ENCODE peak calls at places on chromosomes 4 and X, in ten cellular contexts. K is stomach; Z is cardiac muscle cell; Y is neural crest cell; E is fibroblast of mammary gland; H is CD8-positive, alpha-beta T cell; R is GM13976; W is left ventricle myocardium inferior; L is GM06990; P is astrocyte. Q is an unnamed sample.

GRCh38 chr4:54230479-54231418 is 1.7 kb downstream of the PDGFRA start:
- DNase-seq in K (no peak), Z (peak), Y (no peak), E (peak), H (no peak), R (peak), W (peak), L (peak), P (peak), Q (peak)

GRCh38 chr4:37889849-37890500 is 909 bp upstream of the TBC1D1 start:
- DNase-seq in K (no peak), Z (no peak), Y (no peak), E (peak), H (no peak), R (no peak), W (peak), L (peak), P (no peak), Q (no peak)

GRCh38 chrX:36241397-36241796 is 321.9 kb downstream of the CFAP47 start:
- DNase-seq in K (no peak), Z (no peak), Y (no peak), E (no peak), H (no peak), R (no peak), W (no peak), L (no peak), P (no peak), Q (no peak)

GRCh38 chrX:41335590-41336331 is 1.8 kb downstream of the DDX3X start:
- DNase-seq in K (no peak), Z (no peak), Y (no peak), E (peak), H (no peak), R (no peak), W (no peak), L (no peak), P (peak), Q (no peak)

GRCh38 chrX:50638123-50638522 is 167.5 kb upstream of the DGKK start:
- DNase-seq in K (no peak), Z (no peak), Y (no peak), E (no peak), H (no peak), R (no peak), W (peak), L (no peak), P (no peak), Q (no peak)

GRCh38 chrX:41982966-41983365 is 59.6 kb upstream of the CASK start:
- DNase-seq in K (no peak), Z (no peak), Y (no peak), E (no peak), H (no peak), R (no peak), W (no peak), L (no peak), P (no peak), Q (no peak)

GRCh38 chr4:177012918-177013545 is 220.3 kb upstream of the VEGFC start:
- DNase-seq in K (no peak), Z (no peak), Y (no peak), E (peak), H (no peak), R (no peak), W (no peak), L (no peak), P (no peak), Q (no peak)

GRCh38 chrX:107565916-107566602 is 62.3 kb upstream of the PRPS1 start:
- DNase-seq in K (peak), Z (peak), Y (peak), E (peak), H (no peak), R (no peak), W (no peak), L (no peak), P (peak), Q (no peak)

GRCh38 chr4:26474551-26474950 is 15.7 kb downstream of the CCKAR start:
- DNase-seq in K (no peak), Z (no peak), Y (no peak), E (no peak), H (no peak), R (no peak), W (no peak), L (no peak), P (no peak), Q (no peak)

GRCh38 chrX:71911731-71912050 is 1.0 kb downstream of the NHSL2 start:
- DNase-seq in K (no peak), Z (peak), Y (no peak), E (no peak), H (no peak), R (no peak), W (no peak), L (no peak), P (no peak), Q (peak)

GRCh38 chr4:118032691-118033090 is 1.6 kb upstream of the NDST3 start:
- DNase-seq in K (no peak), Z (no peak), Y (no peak), E (peak), H (no peak), R (no peak), W (no peak), L (no peak), P (peak), Q (no peak)

GRCh38 chrX:22699591-22700091 is 300.1 kb upstream of the DDX53 start:
- DNase-seq in K (no peak), Z (no peak), Y (no peak), E (peak), H (no peak), R (no peak), W (no peak), L (no peak), P (peak), Q (no peak)

GRCh38 chrX:153526040-153526439 is 8.6 kb downstream of the ATP2B3 start:
- DNase-seq in K (no peak), Z (no peak), Y (no peak), E (no peak), H (no peak), R (no peak), W (no peak), L (no peak), P (no peak), Q (no peak)

GRCh38 chrX:45849261-45849660 is 648.6 kb upstream of the DIPK2B start:
- DNase-seq in K (no peak), Z (peak), Y (no peak), E (peak), H (no peak), R (peak), W (no peak), L (no peak), P (peak), Q (no peak)

GRCh38 chrX:131675596-131676194 is 131.8 kb downstream of the OR13H1 start:
- DNase-seq in K (no peak), Z (peak), Y (no peak), E (peak), H (no peak), R (peak), W (no peak), L (no peak), P (no peak), Q (no peak)

GRCh38 chr4:23976423-23976822 is 86.6 kb upstream of the PPARGC1A start:
- DNase-seq in K (no peak), Z (no peak), Y (no peak), E (no peak), H (no peak), R (no peak), W (no peak), L (no peak), P (no peak), Q (no peak)

GRCh38 chr4:153564630-153565525 is 98.7 kb downstream of the TMEM131L start:
- DNase-seq in K (peak), Z (no peak), Y (no peak), E (peak), H (no peak), R (no peak), W (no peak), L (no peak), P (peak), Q (no peak)

GRCh38 chr4:123986268-123986798 is 589.7 kb downstream of the SPRY1 start:
- DNase-seq in K (no peak), Z (no peak), Y (no peak), E (peak), H (no peak), R (no peak), W (peak), L (no peak), P (peak), Q (no peak)

GRCh38 chr4:142194905-142195304 is 558.5 kb downstream of the IL15 start:
- DNase-seq in K (no peak), Z (no peak), Y (no peak), E (peak), H (no peak), R (no peak), W (no peak), L (no peak), P (peak), Q (no peak)

GRCh38 chrX:38804481-38805293 is 3.4 kb downstream of the MID1IP1 start:
- DNase-seq in K (peak), Z (peak), Y (no peak), E (no peak), H (peak), R (peak), W (peak), L (peak), P (no peak), Q (peak)

GRCh38 chr4:53221832-53222480 is 143.9 kb downstream of the SCFD2 start:
- DNase-seq in K (no peak), Z (no peak), Y (no peak), E (peak), H (no peak), R (no peak), W (no peak), L (no peak), P (no peak), Q (no peak)

GRCh38 chrX:105464611-105465010 is 244.1 kb upstream of the TEX13A start:
- DNase-seq in K (no peak), Z (no peak), Y (no peak), E (peak), H (no peak), R (no peak), W (no peak), L (no peak), P (no peak), Q (no peak)

GRCh38 chr4:163331629-163332360 is 601 bp downstream of the NPY1R start:
- DNase-seq in K (no peak), Z (peak), Y (peak), E (peak), H (no peak), R (peak), W (peak), L (no peak), P (peak), Q (peak)

GRCh38 chr4:37661643-37662221 is 24.4 kb downstream of the RELL1 start:
- DNase-seq in K (no peak), Z (no peak), Y (no peak), E (peak), H (no peak), R (no peak), W (no peak), L (no peak), P (peak), Q (no peak)

GRCh38 chr4:7876096-7876993 is 63.3 kb downstream of the AFAP1 start:
- DNase-seq in K (no peak), Z (peak), Y (peak), E (peak), H (peak), R (no peak), W (no peak), L (no peak), P (peak), Q (no peak)

GRCh38 chr4:19684079-19684478 is 567.6 kb upstream of the SLIT2 start:
- DNase-seq in K (no peak), Z (no peak), Y (no peak), E (peak), H (no peak), R (no peak), W (no peak), L (no peak), P (no peak), Q (no peak)

GRCh38 chrX:19747672-19748610 is 139.5 kb downstream of the SH3KBP1 start:
- DNase-seq in K (no peak), Z (no peak), Y (no peak), E (no peak), H (peak), R (no peak), W (peak), L (peak), P (no peak), Q (no peak)

GRCh38 chr4:163180087-163180486 is 13.4 kb upstream of the NAF1 start:
- DNase-seq in K (no peak), Z (no peak), Y (no peak), E (no peak), H (no peak), R (no peak), W (no peak), L (no peak), P (no peak), Q (no peak)

GRCh38 chrX:20231598-20231997 is 35.1 kb downstream of the RPS6KA3 start:
- DNase-seq in K (no peak), Z (no peak), Y (no peak), E (no peak), H (no peak), R (no peak), W (no peak), L (no peak), P (peak), Q (no peak)

GRCh38 chr4:120682981-120683380 is 239.5 kb downstream of the PRDM5 start:
- DNase-seq in K (no peak), Z (no peak), Y (no peak), E (no peak), H (no peak), R (no peak), W (no peak), L (no peak), P (peak), Q (no peak)

GRCh38 chr4:84632092-84632491 is 49.2 kb downstream of the CDS1 start:
- DNase-seq in K (no peak), Z (no peak), Y (no peak), E (peak), H (no peak), R (no peak), W (no peak), L (no peak), P (peak), Q (no peak)

GRCh38 chr4:82833696-82834313 is 35.2 kb upstream of the SCD5 start:
- DNase-seq in K (no peak), Z (no peak), Y (no peak), E (peak), H (no peak), R (no peak), W (no peak), L (no peak), P (peak), Q (no peak)
- TF ChIP-seq CTCF in K (no peak), Z (no peak), Y (no peak), E (peak), H (no peak), R (no peak), W (no peak), L (no peak), P (peak), Q (no peak)

GRCh38 chrX:119273807-119274192 is 37.7 kb downstream of the PGRMC1 start:
- DNase-seq in K (no peak), Z (no peak), Y (no peak), E (no peak), H (no peak), R (no peak), W (no peak), L (no peak), P (no peak), Q (no peak)

GRCh38 chrX:119272882-119273806 is 37.1 kb downstream of the PGRMC1 start:
- DNase-seq in K (peak), Z (peak), Y (no peak), E (peak), H (peak), R (peak), W (peak), L (peak), P (peak), Q (peak)
- TF ChIP-seq CTCF in K (no peak), Z (peak), Y (no peak), E (no peak), H (no peak), R (no peak), W (peak), L (peak), P (no peak), Q (peak)

GRCh38 chrX:113950081-113950678 is 633.7 kb upstream of the HTR2C start:
- DNase-seq in K (no peak), Z (no peak), Y (no peak), E (no peak), H (no peak), R (no peak), W (no peak), L (no peak), P (no peak), Q (no peak)

GRCh38 chrX:113947548-113947947 is 636.3 kb upstream of the HTR2C start:
- DNase-seq in K (no peak), Z (peak), Y (no peak), E (no peak), H (no peak), R (no peak), W (no peak), L (no peak), P (no peak), Q (no peak)
- TF ChIP-seq CTCF in K (no peak), Z (no peak), Y (peak), E (no peak), H (no peak), R (no peak), W (no peak), L (no peak), P (no peak), Q (no peak)

GRCh38 chr4:103786014-103786413 is 66.2 kb upstream of the TACR3 start:
- DNase-seq in K (no peak), Z (peak), Y (no peak), E (peak), H (no peak), R (peak), W (no peak), L (peak), P (peak), Q (peak)
- TF ChIP-seq CTCF in K (peak), Z (peak), Y (peak), E (peak), H (no peak), R (peak), W (peak), L (peak), P (peak), Q (peak)

DNA sequence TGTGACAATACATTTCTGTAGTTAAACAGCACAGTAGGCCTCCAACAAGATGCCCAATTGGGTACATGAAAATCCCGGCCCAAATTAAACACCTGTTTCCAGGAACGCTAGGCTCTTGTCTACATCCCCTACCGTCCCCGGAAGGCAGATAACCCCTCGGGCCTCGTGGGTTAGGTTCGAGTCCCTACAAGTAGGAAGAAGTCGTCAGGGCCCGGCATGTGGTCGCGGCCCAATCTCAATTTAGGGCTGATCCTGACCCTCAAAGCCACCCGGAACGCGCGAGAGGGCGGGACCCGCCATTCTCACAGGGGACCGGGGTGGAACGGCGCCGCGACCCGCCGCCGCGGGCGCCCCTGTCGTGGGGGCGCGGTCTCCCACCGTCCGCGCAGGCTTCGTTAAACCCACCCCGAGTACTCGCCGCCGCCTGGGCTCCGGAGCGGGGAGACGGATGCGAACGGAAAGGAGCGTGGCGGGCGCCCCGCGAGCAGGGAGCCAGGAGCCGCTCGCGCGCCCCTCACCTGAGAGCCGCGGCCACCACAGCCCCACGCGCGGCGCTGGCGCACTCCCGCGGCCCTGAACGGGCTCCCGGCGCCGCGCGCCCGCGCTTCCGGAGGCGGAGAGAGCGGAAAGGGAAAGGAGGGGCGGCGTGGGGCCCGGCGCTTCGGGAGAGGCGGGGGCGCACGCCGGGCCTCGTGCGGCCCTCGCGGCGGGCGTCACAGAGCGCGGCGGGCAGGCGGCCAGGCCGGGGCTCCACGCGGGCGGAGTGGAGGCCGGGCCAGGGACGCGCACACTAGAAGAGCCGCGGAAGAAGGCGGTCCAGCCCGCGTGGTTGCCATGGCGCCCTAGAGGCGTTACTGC is at the start of gene CFAP97:
- DNase-seq in K (peak), Z (peak), Y (peak), E (peak), H (peak), R (peak), W (peak), L (peak), P (peak), Q (peak)
- TF ChIP-seq CTCF in K (no peak), Z (no peak), Y (no peak), E (no peak), H (no peak), R (no peak), W (no peak), L (no peak), P (no peak), Q (no peak)

DNA sequence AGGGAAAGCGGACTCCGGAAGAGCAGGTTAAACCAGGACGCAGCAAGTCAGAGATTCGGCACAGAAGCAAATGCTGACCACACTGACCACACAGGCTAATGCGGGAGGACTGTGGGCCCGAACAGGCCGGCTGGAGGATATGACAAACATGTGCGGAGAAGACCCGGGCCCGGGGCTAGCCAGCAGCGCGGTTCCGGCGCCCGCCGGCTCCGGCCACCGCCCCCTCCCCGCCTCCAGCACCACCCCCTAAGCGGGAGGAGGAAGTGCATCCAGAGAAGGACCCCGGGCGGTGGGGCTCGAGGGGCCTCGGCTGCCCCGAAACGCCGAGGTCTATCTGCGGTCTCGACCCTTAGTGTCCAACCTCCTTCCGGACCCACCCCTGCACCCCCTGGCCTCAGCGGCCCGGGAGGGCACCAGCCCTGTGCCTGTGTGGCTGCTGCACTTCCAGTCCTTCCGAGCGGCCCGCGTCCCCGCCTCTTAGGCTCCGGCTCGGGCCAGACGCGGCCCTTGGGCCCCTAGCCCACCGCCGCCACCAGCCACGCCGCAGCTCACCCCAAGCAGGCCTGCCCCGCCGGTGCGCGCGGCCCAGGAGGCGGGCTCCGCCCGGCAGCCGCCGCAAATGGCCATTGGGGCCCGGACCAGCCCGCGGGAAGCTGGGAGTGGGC is 2.1 kb downstream of the ELOVL6 start:
- DNase-seq in K (peak), Z (peak), Y (peak), E (peak), H (peak), R (peak), W (peak), L (peak), P (no peak), Q (peak)
- TF ChIP-seq CTCF in K (no peak), Z (no peak), Y (no peak), E (no peak), H (no peak), R (no peak), W (no peak), L (no peak), P (no peak), Q (no peak)

DNA sequence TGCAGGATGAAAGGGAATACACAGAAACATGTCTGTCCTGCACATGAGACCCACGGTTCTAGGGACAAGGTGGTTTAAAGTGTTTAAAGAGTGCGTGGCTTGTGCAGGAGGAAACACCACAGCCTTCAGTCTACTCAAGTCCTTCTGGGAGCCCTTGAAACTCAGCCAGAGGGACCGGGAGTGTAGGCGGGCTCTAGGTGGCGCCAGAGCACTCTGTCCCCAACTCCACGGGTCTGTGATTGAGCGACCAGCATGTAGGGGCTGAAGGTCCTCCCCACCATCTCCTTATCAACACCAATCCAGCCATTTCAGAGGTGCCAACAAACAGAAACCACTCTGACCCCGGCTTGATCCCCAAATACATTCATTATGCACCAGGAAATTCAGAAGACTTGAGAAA is 82.0 kb upstream of the CLDN34 start:
- DNase-seq in K (peak), Z (peak), Y (peak), E (peak), H (peak), R (peak), W (peak), L (peak), P (peak), Q (peak)
- TF ChIP-seq CTCF in K (peak), Z (peak), Y (peak), E (peak), H (no peak), R (peak), W (peak), L (peak), P (peak), Q (peak)